ENCODE peak calls at places on chromosomes 6 and 20, in nine cellular contexts. U is psoas muscle, D is PC-9, F is lower lobe of right lung, I is right atrium auricular region, O is heart right ventricle, Z is lung, Y is prostate gland, H is Peyer's patch. L is an unnamed sample.

GRCh38 chr6:26300359-26300758 is 64.6 kb upstream of the BTN3A2 start:
- DNase-seq in U (no peak), D (no peak), F (no peak), I (no peak), O (no peak), Z (no peak), Y (no peak), H (no peak), L (no peak)

GRCh38 chr20:48238781-48239180 is 453.5 kb upstream of the SULF2 start:
- DNase-seq in U (no peak), D (no peak), F (no peak), I (no peak), O (no peak), Z (no peak), Y (no peak), H (no peak), L (no peak)

GRCh38 chr6:7138921-7139358 is 31.2 kb downstream of the RREB1 start:
- DNase-seq in U (no peak), D (peak), F (peak), I (no peak), O (no peak), Z (peak), Y (no peak), H (peak), L (no peak)

GRCh38 chr6:134253681-134254080 is 64.2 kb downstream of the SGK1 start:
- DNase-seq in U (no peak), D (no peak), F (no peak), I (no peak), O (no peak), Z (no peak), Y (no peak), H (no peak), L (no peak)

GRCh38 chr20:13554076-13554475 is 84.7 kb downstream of the TASP1 start:
- DNase-seq in U (no peak), D (no peak), F (no peak), I (no peak), O (no peak), Z (no peak), Y (no peak), H (no peak), L (no peak)

GRCh38 chr20:44967207-44967807 is 995 bp downstream of the STK4 start:
- DNase-seq in U (no peak), D (peak), F (no peak), I (no peak), O (no peak), Z (no peak), Y (no peak), H (no peak), L (no peak)

GRCh38 chr20:43538855-43539700 is 19.7 kb upstream of the SGK2 start:
- DNase-seq in U (no peak), D (no peak), F (no peak), I (no peak), O (no peak), Z (no peak), Y (no peak), H (no peak), L (no peak)

GRCh38 chr6:119179842-119180241 is 101.4 kb upstream of the FAM184A start:
- DNase-seq in U (no peak), D (no peak), F (no peak), I (no peak), O (no peak), Z (no peak), Y (no peak), H (no peak), L (no peak)

GRCh38 chr6:84862843-84863242 is 98.4 kb upstream of the TBX18 start:
- DNase-seq in U (no peak), D (no peak), F (no peak), I (no peak), O (no peak), Z (no peak), Y (no peak), H (no peak), L (no peak)

GRCh38 chr6:63724721-63725120 is 89.1 kb downstream of the PHF3 start:
- DNase-seq in U (no peak), D (no peak), F (no peak), I (no peak), O (no peak), Z (no peak), Y (no peak), H (no peak), L (no peak)

GRCh38 chr20:14470231-14470894 is 133.0 kb upstream of the FLRT3 start:
- DNase-seq in U (no peak), D (no peak), F (no peak), I (no peak), O (no peak), Z (no peak), Y (no peak), H (peak), L (no peak)

GRCh38 chr6:71420693-71421328 is 132.2 kb downstream of the OGFRL1 start:
- DNase-seq in U (peak), D (peak), F (peak), I (peak), O (peak), Z (peak), Y (peak), H (peak), L (peak)

GRCh38 chr20:46022411-46023147 is 6.4 kb upstream of the SLC12A5 start:
- DNase-seq in U (peak), D (no peak), F (peak), I (no peak), O (peak), Z (peak), Y (no peak), H (peak), L (no peak)

GRCh38 chr6:160156842-160157241 is 35.2 kb downstream of the SLC22A1 start:
- DNase-seq in U (no peak), D (no peak), F (no peak), I (no peak), O (no peak), Z (no peak), Y (no peak), H (no peak), L (no peak)

GRCh38 chr20:8807480-8808179 is 261.3 kb upstream of the PLCB4 start:
- DNase-seq in U (no peak), D (no peak), F (no peak), I (no peak), O (no peak), Z (no peak), Y (no peak), H (no peak), L (no peak)

GRCh38 chr20:39271205-39271604 is 309.1 kb downstream of the DHX35 start:
- DNase-seq in U (no peak), D (no peak), F (no peak), I (no peak), O (no peak), Z (no peak), Y (no peak), H (no peak), L (no peak)

GRCh38 chr6:42363906-42364859 is 87.5 kb downstream of the TRERF1 start:
- DNase-seq in U (no peak), D (no peak), F (no peak), I (no peak), O (no peak), Z (no peak), Y (no peak), H (no peak), L (no peak)

GRCh38 chr6:41176189-41176588 is 13.3 kb upstream of the TREM2 start:
- DNase-seq in U (no peak), D (no peak), F (no peak), I (no peak), O (no peak), Z (no peak), Y (no peak), H (no peak), L (no peak)

GRCh38 chr6:110125361-110125760 is 54.1 kb downstream of the WASF1 start:
- DNase-seq in U (no peak), D (no peak), F (no peak), I (no peak), O (no peak), Z (no peak), Y (no peak), H (no peak), L (no peak)

GRCh38 chr6:44179072-44179536 is 20.5 kb downstream of the CAPN11 start:
- DNase-seq in U (no peak), D (no peak), F (no peak), I (no peak), O (no peak), Z (no peak), Y (no peak), H (no peak), L (no peak)

GRCh38 chr6:69732045-69732444 is 64.8 kb downstream of the LMBRD1 start:
- DNase-seq in U (no peak), D (no peak), F (no peak), I (no peak), O (no peak), Z (no peak), Y (no peak), H (no peak), L (no peak)

GRCh38 chr6:141260627-141261015 is 872.1 kb upstream of the GJE1 start:
- DNase-seq in U (peak), D (no peak), F (no peak), I (no peak), O (no peak), Z (no peak), Y (no peak), H (no peak), L (no peak)

GRCh38 chr20:53660947-53661381 is 67.3 kb upstream of the ZNF217 start:
- DNase-seq in U (no peak), D (no peak), F (no peak), I (no peak), O (no peak), Z (no peak), Y (no peak), H (no peak), L (no peak)

GRCh38 chr6:169545956-169546355 is 155.9 kb downstream of the WDR27 start:
- DNase-seq in U (no peak), D (no peak), F (no peak), I (no peak), O (no peak), Z (no peak), Y (no peak), H (no peak), L (no peak)

GRCh38 chr20:51366155-51366886 is 176.2 kb downstream of the NFATC2 start:
- DNase-seq in U (peak), D (peak), F (no peak), I (peak), O (peak), Z (peak), Y (no peak), H (peak), L (no peak)
- H3K4me3 ChIP-seq in U (no peak), D (no peak), F (no peak), I (no peak), O (no peak), Z (no peak), Y (no peak), H (no peak), L (no peak)

DNA sequence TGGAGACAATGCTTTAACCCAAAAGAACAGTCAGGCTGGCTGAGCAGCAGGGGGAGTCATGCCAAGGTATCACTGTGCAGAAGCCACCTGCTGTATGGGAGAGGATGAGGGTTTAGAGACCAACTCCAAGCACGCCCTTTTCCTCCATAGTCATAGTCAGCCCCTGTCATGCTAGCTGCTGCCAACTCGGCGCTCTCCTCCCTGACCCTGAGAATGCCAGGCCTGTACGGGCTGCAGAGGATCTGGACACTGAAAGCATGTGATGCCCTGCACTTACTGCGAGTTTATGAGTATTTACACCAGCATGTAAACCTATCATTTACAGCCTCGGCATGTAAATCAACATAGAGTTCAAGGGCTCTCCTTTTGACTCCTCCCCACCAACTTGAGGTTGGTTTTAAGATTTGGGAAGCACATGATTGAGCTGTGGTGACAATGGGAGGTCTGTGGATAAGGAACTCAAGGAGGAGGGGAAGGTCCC is 11.7 kb upstream of the SCUBE3 start:
- DNase-seq in U (no peak), D (no peak), F (no peak), I (no peak), O (peak), Z (no peak), Y (peak), H (no peak), L (no peak)
- TF ChIP-seq CTCF in U (no peak), D (no peak), F (no peak), I (no peak), O (no peak), Z (no peak), Y (no peak), H (no peak), L (no peak)

GRCh38 chr20:63655249-63655648 is 2.0 kb upstream of the STMN3 start:
- DNase-seq in U (no peak), D (no peak), F (no peak), I (no peak), O (no peak), Z (no peak), Y (no peak), H (no peak), L (no peak)

GRCh38 chr20:63651942-63652191 is 1.4 kb downstream of the STMN3 start:
- DNase-seq in U (no peak), D (no peak), F (no peak), I (no peak), O (no peak), Z (no peak), Y (no peak), H (no peak), L (no peak)

GRCh38 chr20:63653041-63653973 is at the start of gene STMN3:
- DNase-seq in U (peak), D (peak), F (peak), I (peak), O (peak), Z (peak), Y (peak), H (peak), L (no peak)

GRCh38 chr20:63652192-63652980 is 838 bp downstream of the STMN3 start:
- DNase-seq in U (peak), D (no peak), F (peak), I (no peak), O (peak), Z (no peak), Y (no peak), H (no peak), L (no peak)

DNA sequence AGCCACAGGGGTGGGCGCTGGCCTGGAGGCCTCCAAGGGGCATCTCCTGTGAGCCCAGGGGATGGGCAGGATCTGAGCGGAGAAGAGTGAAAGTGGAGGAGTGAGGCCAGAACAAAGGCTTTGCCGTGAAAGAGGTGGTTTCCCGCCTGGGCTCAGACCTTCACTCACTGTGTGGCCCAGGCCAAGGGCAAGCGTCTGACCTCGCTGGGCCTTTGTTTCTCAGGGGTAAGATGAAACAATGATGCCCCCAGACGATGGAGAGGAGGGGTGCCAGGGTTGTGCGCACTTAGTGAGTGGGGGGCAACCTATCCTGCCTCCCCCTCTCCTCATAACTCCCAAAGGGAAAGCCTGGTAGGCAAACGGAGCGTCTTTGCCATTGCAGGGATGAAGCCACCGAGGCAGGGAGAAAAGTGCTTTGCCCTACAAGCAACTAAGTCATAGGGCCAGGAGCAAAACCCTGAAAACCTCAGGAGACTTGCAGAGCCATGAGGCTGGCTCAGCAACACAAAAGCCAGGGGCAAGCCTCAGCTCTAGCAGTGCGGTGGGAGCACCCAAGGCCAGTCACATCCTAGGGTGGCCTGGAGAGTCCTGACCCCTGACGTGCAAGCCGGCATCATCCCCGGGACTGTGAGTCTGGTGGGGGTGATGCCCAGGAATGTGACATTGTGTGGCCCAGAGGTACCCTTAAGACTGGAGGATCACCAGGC is 903 bp upstream of the STMN3 start:
- DNase-seq in U (no peak), D (no peak), F (no peak), I (no peak), O (no peak), Z (no peak), Y (no peak), H (no peak), L (no peak)
- H3K4me3 ChIP-seq in U (peak), D (no peak), F (peak), I (peak), O (no peak), Z (no peak), Y (peak), H (peak), L (no peak)

GRCh38 chr20:24608926-24609667 is 139.7 kb downstream of the SYNDIG1 start:
- DNase-seq in U (no peak), D (no peak), F (no peak), I (no peak), O (no peak), Z (no peak), Y (no peak), H (no peak), L (peak)

GRCh38 chr20:24611360-24612140 is 142.1 kb downstream of the SYNDIG1 start:
- DNase-seq in U (no peak), D (no peak), F (no peak), I (no peak), O (no peak), Z (no peak), Y (no peak), H (no peak), L (no peak)

GRCh38 chr20:24610341-24611115 is 141.1 kb downstream of the SYNDIG1 start:
- DNase-seq in U (no peak), D (no peak), F (no peak), I (no peak), O (no peak), Z (no peak), Y (no peak), H (no peak), L (no peak)

GRCh38 chr20:24607402-24607801 is 138.0 kb downstream of the SYNDIG1 start:
- DNase-seq in U (no peak), D (no peak), F (no peak), I (no peak), O (no peak), Z (no peak), Y (no peak), H (no peak), L (no peak)

DNA sequence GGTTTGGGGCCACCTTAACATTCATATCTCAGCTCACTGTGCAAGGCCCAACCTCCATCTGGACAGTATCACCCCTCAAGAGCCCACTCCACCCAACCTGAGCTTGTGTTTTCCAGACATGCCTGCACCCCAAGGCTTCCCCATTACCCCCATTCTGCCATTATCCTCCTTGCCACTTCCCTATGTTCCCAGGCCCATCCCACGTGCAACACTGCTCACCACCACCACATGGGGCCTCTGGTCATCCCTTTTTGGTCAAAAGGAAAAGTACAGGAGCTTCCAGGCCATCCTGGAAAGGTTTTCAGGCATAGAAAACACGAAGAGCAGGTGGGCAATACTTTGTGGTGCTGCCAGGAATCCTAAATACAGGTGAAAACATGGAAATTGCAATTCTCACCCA is 140.3 kb downstream of the SYNDIG1 start:
- DNase-seq in U (no peak), D (no peak), F (no peak), I (no peak), O (no peak), Z (no peak), Y (no peak), H (no peak), L (no peak)
- TF ChIP-seq CTCF in U (no peak), D (no peak), F (no peak), I (no peak), O (no peak), Z (no peak), Y (no peak), H (no peak), L (no peak)

DNA sequence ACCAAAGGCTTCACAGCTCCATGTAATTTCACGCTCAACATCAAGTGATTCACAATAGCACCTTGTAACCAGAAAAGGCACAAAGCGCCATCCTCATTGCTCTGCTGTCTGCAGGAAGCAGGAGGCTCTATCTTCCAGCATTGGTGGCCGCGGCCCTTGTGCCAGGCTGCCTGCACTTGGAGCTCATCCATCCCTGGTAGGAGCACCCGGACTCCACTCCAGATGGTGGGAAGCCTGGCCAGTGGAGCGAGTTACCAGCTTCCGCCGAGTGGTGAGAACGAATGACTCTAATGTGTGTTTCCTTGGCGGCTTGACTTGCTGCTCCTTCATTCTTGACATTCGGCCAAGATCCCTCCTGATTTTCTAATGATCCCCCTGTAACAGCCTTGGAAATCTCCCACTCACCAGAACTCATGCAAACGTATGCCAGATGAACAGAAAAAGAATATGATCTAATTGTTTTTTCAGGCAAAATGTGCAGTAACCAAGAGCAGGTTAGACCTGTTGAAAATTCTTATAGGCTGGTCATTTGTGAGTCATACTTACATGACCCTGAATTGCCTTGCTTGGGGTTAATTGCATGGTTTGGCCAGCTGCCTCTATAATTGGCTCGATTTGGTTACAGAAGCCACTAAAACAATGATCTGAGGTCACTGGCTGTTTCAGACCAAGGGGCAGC is 169.0 kb upstream of the CDYL start:
- DNase-seq in U (peak), D (peak), F (no peak), I (no peak), O (peak), Z (no peak), Y (no peak), H (no peak), L (no peak)
- H3K4me3 ChIP-seq in U (peak), D (peak), F (no peak), I (no peak), O (no peak), Z (no peak), Y (no peak), H (no peak), L (no peak)

L was measured in GM12864.